ENCODE peak calls at places on chromosomes 5 and 9, in seven cellular contexts. One of them, this sample, is unnamed.

GRCh38 chr5:95782166-95782565 is 40.4 kb downstream of the GLRX start:
- DNase-seq in T47D: peak
- DNase-seq in heart left ventricle: no peak
- DNase-seq in AG04450: no peak
- DNase-seq in G401: no peak
- DNase-seq in GM23338: no peak
- DNase-seq in SJSA1: no peak
- DNase-seq in this sample: no peak

GRCh38 chr5:141850786-141851185 is 27.4 kb downstream of the PCDH1 start:
- DNase-seq in T47D: no peak
- DNase-seq in heart left ventricle: no peak
- DNase-seq in AG04450: no peak
- DNase-seq in G401: no peak
- DNase-seq in GM23338: peak
- DNase-seq in SJSA1: no peak
- DNase-seq in this sample: no peak

GRCh38 chr5:32848681-32849080 is 137.6 kb downstream of the NPR3 start:
- DNase-seq in T47D: no peak
- DNase-seq in heart left ventricle: no peak
- DNase-seq in AG04450: peak
- DNase-seq in G401: no peak
- DNase-seq in GM23338: no peak
- DNase-seq in SJSA1: no peak
- DNase-seq in this sample: no peak

GRCh38 chr5:91272858-91273257 is 110.3 kb downstream of the ARRDC3 start:
- DNase-seq in T47D: peak
- DNase-seq in heart left ventricle: no peak
- DNase-seq in AG04450: no peak
- DNase-seq in G401: no peak
- DNase-seq in GM23338: no peak
- DNase-seq in SJSA1: no peak
- DNase-seq in this sample: no peak

GRCh38 chr5:132012385-132013005 is 1.0 kb upstream of the ACSL6 start:
- DNase-seq in T47D: peak
- DNase-seq in heart left ventricle: peak
- DNase-seq in AG04450: peak
- DNase-seq in G401: no peak
- DNase-seq in GM23338: peak
- DNase-seq in SJSA1: peak
- DNase-seq in this sample: peak

GRCh38 chr5:21391506-21391905 is 1403.5 kb upstream of the CDH18 start:
- DNase-seq in T47D: peak
- DNase-seq in heart left ventricle: no peak
- DNase-seq in AG04450: no peak
- DNase-seq in G401: no peak
- DNase-seq in GM23338: peak
- DNase-seq in SJSA1: no peak
- DNase-seq in this sample: no peak

GRCh38 chr5:169788168-169788567 is 151.1 kb downstream of the DOCK2 start:
- DNase-seq in T47D: no peak
- DNase-seq in heart left ventricle: no peak
- DNase-seq in AG04450: no peak
- DNase-seq in G401: no peak
- DNase-seq in GM23338: no peak
- DNase-seq in SJSA1: peak
- DNase-seq in this sample: no peak

GRCh38 chr9:16328349-16328748 is 542.1 kb downstream of the BNC2 start:
- DNase-seq in T47D: no peak
- DNase-seq in heart left ventricle: no peak
- DNase-seq in AG04450: no peak
- DNase-seq in G401: no peak
- DNase-seq in GM23338: no peak
- DNase-seq in SJSA1: no peak
- DNase-seq in this sample: no peak

GRCh38 chr5:179259731-179260323 is 85.4 kb downstream of the ADAMTS2 start:
- DNase-seq in T47D: no peak
- DNase-seq in heart left ventricle: no peak
- DNase-seq in AG04450: no peak
- DNase-seq in G401: no peak
- DNase-seq in GM23338: no peak
- DNase-seq in SJSA1: peak
- DNase-seq in this sample: no peak

GRCh38 chr5:21254161-21254560 is 1266.2 kb upstream of the CDH18 start:
- DNase-seq in T47D: no peak
- DNase-seq in heart left ventricle: no peak
- DNase-seq in AG04450: no peak
- DNase-seq in G401: peak
- DNase-seq in GM23338: no peak
- DNase-seq in SJSA1: no peak
- DNase-seq in this sample: no peak

GRCh38 chr5:126067404-126067803 is 355.8 kb upstream of the GRAMD2B start:
- DNase-seq in T47D: no peak
- DNase-seq in heart left ventricle: no peak
- DNase-seq in AG04450: no peak
- DNase-seq in G401: no peak
- DNase-seq in GM23338: no peak
- DNase-seq in SJSA1: peak
- DNase-seq in this sample: no peak

GRCh38 chr5:14440598-14441401 is 140.8 kb upstream of the OTULINL start:
- DNase-seq in T47D: no peak
- DNase-seq in heart left ventricle: peak
- DNase-seq in AG04450: peak
- DNase-seq in G401: peak
- DNase-seq in GM23338: no peak
- DNase-seq in SJSA1: peak
- DNase-seq in this sample: peak

GRCh38 chr5:112142769-112143270 is 276.3 kb downstream of the EPB41L4A start:
- DNase-seq in T47D: peak
- DNase-seq in heart left ventricle: peak
- DNase-seq in AG04450: no peak
- DNase-seq in G401: peak
- DNase-seq in GM23338: no peak
- DNase-seq in SJSA1: no peak
- DNase-seq in this sample: no peak